ENCODE peak calls at places on chromosomes 11 and 22, in six cellular contexts. Y, F, G, P, V and U are unnamed samples. For H3K4me1 and H3K27me3, the result is how much of the 10 kb centered on the place peaks cover.

GRCh38 chr22:28018461-28018927 is 99.4 kb upstream of the PITPNB start:
- DNase-seq in F (no peak), P (no peak), G (no peak), V (peak), Y (no peak), U (no peak)

GRCh38 chr11:11463397-11463796 is 110.3 kb upstream of the CSNK2A3 start:
- DNase-seq in P (no peak), Y (no peak), F (no peak), V (no peak), G (no peak), U (no peak)

GRCh38 chr22:39173787-39174497 is 21.5 kb upstream of the CBX7 start:
- DNase-seq in Y (peak), G (no peak), V (no peak), P (no peak), F (no peak), U (peak)

GRCh38 chr11:67504023-67504949 is 877 bp downstream of the PITPNM1 start:
- DNase-seq in P (peak), F (peak), G (peak), V (peak), Y (no peak), U (peak)

GRCh38 chr11:118232659-118233058 is 7.8 kb upstream of the JAML start:
- DNase-seq in P (no peak), G (no peak), Y (no peak), V (no peak), F (no peak), U (no peak)

GRCh38 chr11:86508604-86509471 is 134.2 kb downstream of the CCDC81 start:
- DNase-seq in P (no peak), Y (no peak), G (no peak), V (no peak), F (no peak), U (no peak)

GRCh38 chr11:67117176-67117575 is 1.9 kb upstream of the KDM2A start:
- DNase-seq in F (no peak), V (no peak), P (no peak), G (no peak), Y (no peak), U (no peak)

GRCh38 chr11:125374398-125374797 is 121.7 kb downstream of the FEZ1 start:
- DNase-seq in F (no peak), G (no peak), P (no peak), Y (no peak), V (no peak), U (no peak)

GRCh38 chr22:19067696-19068348 is 54.4 kb downstream of the DGCR2 start:
- DNase-seq in F (no peak), G (no peak), V (no peak), P (no peak), Y (no peak), U (no peak)

GRCh38 chr11:109306322-109306721 is 115.7 kb upstream of the C11orf87 start:
- DNase-seq in F (no peak), G (no peak), Y (no peak), P (no peak), V (no peak), U (no peak)

GRCh38 chr22:45475876-45476514 is 26.7 kb upstream of the FBLN1 start:
- DNase-seq in Y (no peak), P (no peak), G (no peak), F (peak), V (no peak), U (no peak)

GRCh38 chr11:77201370-77201769 is 73.3 kb downstream of the MYO7A start:
- DNase-seq in F (no peak), V (no peak), Y (no peak), G (no peak), P (no peak), U (no peak)

GRCh38 chr22:23071163-23072034 is 1.1 kb downstream of the GNAZ start:
- DNase-seq in F (peak), Y (no peak), P (no peak), G (no peak), V (peak), U (no peak)

GRCh38 chr11:66429983-66430602 is 8.6 kb downstream of the MRPL11 start:
- DNase-seq in G (peak), V (peak), P (peak), Y (peak), F (peak), U (peak)

GRCh38 chr11:118081241-118081958 is 4.5 kb downstream of the TMPRSS4 start:
- DNase-seq in G (no peak), Y (no peak), V (no peak), F (no peak), P (no peak), U (no peak)

GRCh38 chr22:46484861-46485595 is 52.4 kb downstream of the CELSR1 start:
- DNase-seq in G (peak), Y (no peak), V (no peak), P (no peak), F (no peak), U (no peak)

GRCh38 chr11:115990004-115990447 is 485.8 kb upstream of the CADM1 start:
- DNase-seq in F (peak), Y (no peak), P (no peak), G (peak), V (peak), U (no peak)

GRCh38 chr22:17269224-17269606 is 50.0 kb upstream of the ADA2 start:
- DNase-seq in V (no peak), P (no peak), G (no peak), Y (no peak), F (no peak), U (no peak)

GRCh38 chr11:116432301-116432700 is 340.5 kb downstream of the BUD13 start:
- DNase-seq in Y (no peak), P (no peak), V (no peak), F (no peak), G (no peak), U (no peak)

GRCh38 chr22:17969732-17970131 is 54.6 kb downstream of the MICAL3 start:
- DNase-seq in P (peak), Y (no peak), V (no peak), F (peak), G (no peak), U (no peak)

GRCh38 chr11:111836162-111836561 is 35.2 kb downstream of the ALG9 start:
- DNase-seq in P (no peak), V (no peak), Y (no peak), F (no peak), G (no peak), U (no peak)

GRCh38 chr11:69430566-69430965 is 50.9 kb upstream of the LINC01488 start:
- DNase-seq in P (no peak), V (no peak), Y (no peak), F (no peak), G (no peak), U (no peak)

GRCh38 chr22:37529652-37530345 is 10.6 kb upstream of the CARD10 start:
- DNase-seq in V (no peak), Y (no peak), F (no peak), G (no peak), P (no peak), U (no peak)

GRCh38 chr11:7154881-7155344 is 66.1 kb downstream of the RBMXL2 start:
- DNase-seq in G (no peak), Y (no peak), P (no peak), F (no peak), V (no peak), U (no peak)

GRCh38 chr22:24937114-24937513 is 9.4 kb downstream of the LHFPL7 start:
- DNase-seq in Y (no peak), F (no peak), P (peak), V (peak), G (peak), U (no peak)

GRCh38 chr11:33552756-33553155 is 147.9 kb downstream of the C11orf91 start:
- DNase-seq in P (peak), G (no peak), Y (no peak), F (no peak), V (no peak), U (no peak)

GRCh38 chr11:33551051-33551450 is 149.6 kb downstream of the C11orf91 start:
- DNase-seq in P (no peak), V (no peak), G (no peak), Y (no peak), F (no peak), U (no peak)

GRCh38 chr11:33553486-33553885 is 147.1 kb downstream of the C11orf91 start:
- DNase-seq in V (no peak), P (peak), G (no peak), F (no peak), Y (no peak), U (no peak)

GRCh38 chr11:33557201-33557600 is 143.4 kb downstream of the C11orf91 start:
- DNase-seq in P (no peak), Y (no peak), G (no peak), V (no peak), F (no peak), U (no peak)

DNA sequence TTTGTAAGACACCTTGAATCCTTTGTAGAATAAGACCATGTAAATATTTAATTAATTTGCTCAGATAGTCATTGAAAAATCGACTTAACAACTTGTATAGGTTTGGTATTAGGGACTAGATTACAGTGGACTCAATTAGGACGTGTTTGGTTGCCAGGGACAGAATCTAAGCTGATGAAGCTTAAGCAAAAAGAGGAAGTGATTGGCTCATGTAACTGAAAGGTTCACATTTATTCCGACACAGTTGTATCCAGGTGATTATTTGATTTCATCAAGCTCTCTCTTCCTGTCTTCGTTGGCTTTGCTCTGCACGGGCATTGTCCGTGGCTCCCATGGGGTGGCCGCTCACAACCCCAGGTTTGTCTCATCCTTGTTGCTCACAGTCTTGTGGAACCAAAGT is 146.4 kb downstream of the C11orf91 start:
- DNase-seq in G (no peak), P (no peak), F (no peak), V (no peak), Y (no peak), U (no peak)
- H3K27ac ChIP-seq in G (no peak), P (no peak), F (no peak), V (no peak), Y (no peak), U (no peak)

DNA sequence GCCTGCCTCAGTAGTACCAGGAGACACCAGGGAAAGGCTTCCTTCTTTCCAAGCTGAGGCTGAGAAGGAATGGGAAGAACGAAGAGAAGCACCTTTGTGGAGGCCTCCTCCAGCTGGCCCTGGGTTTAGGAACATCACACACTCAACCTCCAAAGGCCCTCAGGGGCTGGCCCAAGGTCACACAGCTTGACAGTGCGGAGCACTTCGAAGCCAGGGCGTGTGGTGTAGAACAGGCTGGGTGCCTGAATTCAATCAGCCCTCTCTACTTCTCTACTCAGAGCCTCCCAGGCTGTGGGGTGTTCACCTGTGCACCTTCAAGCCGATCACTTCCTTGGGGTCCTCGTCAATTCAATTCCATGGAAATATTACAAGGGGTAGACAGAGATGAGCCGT is 719 bp upstream of the CSDC2 start:
- DNase-seq in Y (no peak), F (no peak), V (no peak), G (no peak), P (no peak), U (no peak)
- H3K4me1 ChIP-seq in Y (under half), F (half or more), V (half or more), G (under half), P (under half), U (under half)

GRCh38 chr22:30033891-30034290 is 46.4 kb upstream of the HORMAD2 start:
- DNase-seq in G (no peak), Y (no peak), F (no peak), V (no peak), P (no peak), U (no peak)

GRCh38 chr22:30040499-30041055 is 39.7 kb upstream of the HORMAD2 start:
- DNase-seq in V (no peak), P (no peak), G (no peak), F (no peak), Y (no peak), U (no peak)

GRCh38 chr22:30033137-30033536 is 47.1 kb upstream of the HORMAD2 start:
- DNase-seq in V (no peak), P (no peak), F (no peak), Y (no peak), G (no peak), U (no peak)

GRCh38 chr22:30038219-30038618 is 42.0 kb upstream of the HORMAD2 start:
- DNase-seq in G (no peak), F (no peak), P (peak), V (peak), Y (no peak), U (no peak)

GRCh38 chr22:30036656-30037055 is 43.6 kb upstream of the HORMAD2 start:
- DNase-seq in F (no peak), Y (no peak), G (no peak), V (no peak), P (no peak), U (no peak)
- H3K27me3 ChIP-seq in F (under half), Y (under half), G (under half), V (under half), P (under half), U (under half)

DNA sequence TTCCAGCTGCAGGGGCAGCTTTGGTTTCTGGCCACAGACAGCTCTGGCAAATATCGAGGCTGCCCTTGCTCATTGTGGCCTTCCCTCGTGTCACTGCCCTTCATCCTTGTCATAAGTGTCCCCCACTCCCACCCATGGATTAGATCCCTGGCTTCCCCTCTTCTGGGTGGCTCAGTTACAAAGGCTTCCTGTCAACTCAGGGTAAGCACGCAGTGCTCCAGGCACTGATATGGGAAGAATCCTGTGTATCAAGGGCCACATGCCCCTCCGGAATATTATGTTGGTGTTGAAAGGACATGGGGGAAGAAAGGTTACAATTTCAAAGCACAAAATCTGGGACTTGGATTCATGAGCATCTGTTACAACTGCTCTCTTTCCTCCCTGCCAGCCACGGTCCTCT is 128.1 kb downstream of the DBX1 start:
- DNase-seq in P (no peak), V (no peak), Y (no peak), F (no peak), G (no peak), U (no peak)
- H3K27ac ChIP-seq in P (no peak), V (peak), Y (no peak), F (no peak), G (no peak), U (no peak)

DNA sequence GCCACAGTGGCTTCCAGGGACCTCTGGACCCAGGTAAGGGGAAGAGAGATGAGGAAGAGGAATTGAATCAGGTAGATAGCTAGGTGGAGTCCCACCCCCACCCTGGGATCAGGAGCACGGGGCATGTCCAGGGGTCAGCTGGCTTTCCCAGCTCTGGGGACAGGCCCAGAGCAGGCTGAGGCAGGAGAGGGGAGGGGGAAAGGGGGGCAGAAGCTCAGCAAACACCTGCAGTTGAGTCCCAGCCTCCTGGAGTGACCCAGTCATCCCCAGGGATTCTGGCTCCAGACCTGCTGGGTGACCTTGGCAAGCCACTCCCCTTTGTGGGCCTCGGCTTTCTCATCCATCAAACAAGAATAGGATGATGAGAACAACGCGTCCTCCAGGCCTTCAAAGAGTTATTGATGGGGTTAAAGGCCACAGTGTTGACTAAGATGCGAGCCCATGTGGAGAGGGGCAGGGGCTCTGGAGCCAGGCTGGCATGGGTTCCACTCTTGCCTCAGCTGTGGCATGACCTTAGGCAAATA is 16.0 kb downstream of the STARD10 start:
- DNase-seq in G (no peak), Y (no peak), V (peak), F (no peak), P (no peak), U (no peak)
- H3K4me1 ChIP-seq in G (under half), Y (under half), V (half or more), F (half or more), P (under half), U (under half)

DNA sequence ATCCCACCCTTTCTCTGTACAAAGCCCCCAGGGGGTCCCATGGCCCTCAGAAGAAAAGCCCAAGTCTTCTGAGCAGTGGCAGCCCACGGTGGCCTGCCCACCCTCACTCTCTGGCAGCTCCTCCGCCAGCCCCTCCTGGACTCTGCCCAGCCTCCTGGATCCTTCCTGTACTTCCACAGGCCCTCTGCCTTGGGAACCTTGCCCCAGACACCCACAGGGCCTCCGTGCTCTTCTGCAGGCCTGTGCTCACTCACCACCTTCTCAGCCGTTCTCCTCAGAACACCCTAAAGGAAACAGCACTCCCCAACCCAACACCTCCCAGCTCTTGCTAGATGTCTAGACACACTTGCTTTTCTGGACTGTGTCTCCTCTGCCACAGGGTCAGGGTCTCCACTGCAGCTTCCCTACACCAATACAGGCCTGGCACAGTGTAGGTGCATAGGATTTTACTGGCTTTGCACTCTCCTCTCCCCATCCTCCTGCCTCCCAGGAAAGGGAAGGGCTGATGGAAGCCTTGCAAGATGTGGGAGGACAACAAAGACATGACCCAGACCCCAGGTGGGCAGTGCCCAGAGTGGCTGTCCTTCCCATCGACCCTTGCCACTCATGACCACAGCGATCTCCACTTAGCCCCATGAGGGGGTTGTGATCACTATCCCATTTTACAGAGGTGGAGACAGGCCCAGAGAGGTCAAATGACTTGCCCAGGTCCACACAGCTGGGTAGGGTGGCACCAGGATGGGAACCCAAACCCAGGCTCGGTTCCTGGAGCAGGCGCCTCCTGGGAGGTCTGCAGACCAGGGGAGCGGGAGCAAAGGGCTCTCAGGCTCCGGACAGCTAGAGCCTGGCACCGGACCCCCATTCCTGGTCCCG is 2.0 kb downstream of the SCARF2 start:
- DNase-seq in Y (no peak), F (no peak), G (no peak), P (no peak), V (no peak), U (no peak)
- H3K27me3 ChIP-seq in Y (under half), F (under half), G (half or more), P (under half), V (under half), U (under half)